ENCODE peak calls at places on chromosomes 13 and 19, in four cellular contexts. Y is K562, X is GM12878, J is H1. F is an unnamed sample.

GRCh38 chr13:83162493-83162892 is 719.8 kb downstream of the SLITRK1 start:
- DNase-seq in Y (peak), X (no peak), J (no peak), F (no peak)

GRCh38 chr13:67118277-67118676 is 111.9 kb downstream of the PCDH9 start:
- DNase-seq in Y (no peak), X (no peak), J (no peak), F (no peak)

GRCh38 chr13:99959538-99960230 is 11.9 kb downstream of the ZIC5 start:
- DNase-seq in Y (no peak), X (no peak), J (no peak), F (no peak)

GRCh38 chr19:4010808-4011110 is 3.2 kb downstream of the PIAS4 start:
- DNase-seq in Y (no peak), X (no peak), J (no peak), F (no peak)

GRCh38 chr19:29845576-29846176 is 33.9 kb downstream of the CCNE1 start:
- DNase-seq in Y (peak), X (no peak), J (no peak), F (no peak)

GRCh38 chr19:19657397-19657783 is 6.1 kb downstream of the ATP13A1 start:
- DNase-seq in Y (no peak), X (no peak), J (no peak), F (no peak)

GRCh38 chr13:27131202-27131623 is 40.4 kb downstream of the USP12 start:
- DNase-seq in Y (peak), X (peak), J (no peak), F (no peak)

GRCh38 chr19:8023371-8023770 is 17.9 kb upstream of the ELAVL1 start:
- DNase-seq in Y (no peak), X (no peak), J (no peak), F (no peak)

GRCh38 chr19:50275577-50276368 is 53.4 kb downstream of the KCNC3 start:
- DNase-seq in Y (no peak), X (no peak), J (no peak), F (peak)

GRCh38 chr13:94710881-94711560 is 1.3 kb downstream of the SOX21 start:
- DNase-seq in Y (peak), X (no peak), J (no peak), F (no peak)

GRCh38 chr19:16416996-16417395 is 54.8 kb downstream of the EPS15L1 start:
- DNase-seq in Y (no peak), X (no peak), J (no peak), F (no peak)

GRCh38 chr13:113124211-113125025 is 1.8 kb downstream of the F10 start:
- DNase-seq in Y (no peak), X (no peak), J (no peak), F (no peak)

GRCh38 chr13:55783841-55784240 is 1356.9 kb upstream of the PRR20A start:
- DNase-seq in Y (no peak), X (no peak), J (no peak), F (no peak)

GRCh38 chr19:52428937-52429336 is at the start of gene ZNF534:
- DNase-seq in Y (peak), X (no peak), J (no peak), F (no peak)

GRCh38 chr13:38566526-38566925 is 120.4 kb upstream of the FREM2 start:
- DNase-seq in Y (no peak), X (no peak), J (no peak), F (no peak)

GRCh38 chr13:46476174-46476573 is 76.8 kb upstream of the LRCH1 start:
- DNase-seq in Y (no peak), X (no peak), J (no peak), F (no peak)

GRCh38 chr13:21060063-21060826 is 1.1 kb downstream of the LATS2 start:
- DNase-seq in Y (no peak), X (no peak), J (no peak), F (no peak)

GRCh38 chr19:39845621-39846175 is 481 bp downstream of the FBL start:
- DNase-seq in Y (peak), X (no peak), J (no peak), F (no peak)

GRCh38 chr19:49333426-49334288 is 1.5 kb upstream of the CD37 start:
- DNase-seq in Y (no peak), X (peak), J (no peak), F (no peak)

GRCh38 chr19:7397687-7398086 is 49.0 kb downstream of the ARHGEF18 start:
- DNase-seq in Y (no peak), X (no peak), J (no peak), F (peak)

GRCh38 chr13:109427148-109427547 is 359.2 kb downstream of the IRS2 start:
- DNase-seq in Y (no peak), X (no peak), J (no peak), F (no peak)

GRCh38 chr13:109425821-109426689 is 360.3 kb downstream of the IRS2 start:
- DNase-seq in Y (no peak), X (no peak), J (no peak), F (no peak)

GRCh38 chr13:109426690-109426990 is 359.7 kb downstream of the IRS2 start:
- DNase-seq in Y (no peak), X (no peak), J (no peak), F (no peak)

GRCh38 chr13:109419896-109420295 is 366.5 kb downstream of the IRS2 start:
- DNase-seq in Y (no peak), X (no peak), J (no peak), F (no peak)

DNA sequence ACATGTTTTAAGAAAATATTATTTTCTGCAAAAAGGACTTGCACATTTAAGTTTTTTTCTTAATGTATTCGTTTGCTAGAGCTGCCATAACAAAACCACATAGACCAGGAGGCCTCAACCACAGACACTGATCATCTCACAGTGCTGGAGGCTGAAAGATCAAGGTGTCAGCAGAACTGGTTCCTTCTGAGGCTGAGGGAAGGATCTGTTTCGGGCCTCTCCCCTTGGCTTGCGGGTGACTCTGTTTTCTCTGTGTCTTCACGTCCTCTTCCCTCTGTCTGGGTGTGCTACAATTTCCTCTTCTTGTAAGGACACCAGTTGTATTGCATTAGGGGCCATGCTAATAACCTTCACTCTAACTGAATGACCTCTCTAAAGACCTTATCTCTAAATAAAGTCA is 364.2 kb downstream of the IRS2 start:
- DNase-seq in Y (no peak), X (no peak), J (no peak), F (no peak)
- TF ChIP-seq CREB1 in Y (no peak), X (no peak), J (no peak), F (no peak)

GRCh38 chr19:35074426-35075201 is 33.1 kb downstream of the HPN start:
- DNase-seq in Y (no peak), X (no peak), J (no peak), F (no peak)
- H3K4me2 ChIP-seq in Y (no peak), X (no peak), J (no peak), F (no peak)

DNA sequence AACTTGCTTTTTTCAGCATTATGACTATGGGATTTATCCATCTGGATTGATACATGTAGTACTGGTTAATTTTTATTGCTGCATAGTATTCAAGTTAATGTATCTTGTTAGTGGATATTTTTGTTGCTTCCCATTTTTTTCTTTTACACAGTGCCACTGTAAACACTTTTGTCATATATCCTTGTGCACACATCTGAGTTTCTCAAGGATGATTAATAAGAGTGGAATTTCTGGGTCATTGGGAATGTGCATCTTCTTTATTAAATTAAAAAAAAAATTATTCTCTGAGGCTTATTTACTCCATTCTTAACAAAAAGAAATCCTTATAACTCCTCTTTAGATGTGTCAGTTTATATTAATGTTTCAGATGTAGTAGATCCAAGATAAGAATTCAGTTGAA is 27.3 kb downstream of the B3GLCT start:
- DNase-seq in Y (no peak), X (no peak), J (no peak), F (no peak)
- TF ChIP-seq CBX5 in Y (no peak), X (no peak), J (no peak), F (no peak)

DNA sequence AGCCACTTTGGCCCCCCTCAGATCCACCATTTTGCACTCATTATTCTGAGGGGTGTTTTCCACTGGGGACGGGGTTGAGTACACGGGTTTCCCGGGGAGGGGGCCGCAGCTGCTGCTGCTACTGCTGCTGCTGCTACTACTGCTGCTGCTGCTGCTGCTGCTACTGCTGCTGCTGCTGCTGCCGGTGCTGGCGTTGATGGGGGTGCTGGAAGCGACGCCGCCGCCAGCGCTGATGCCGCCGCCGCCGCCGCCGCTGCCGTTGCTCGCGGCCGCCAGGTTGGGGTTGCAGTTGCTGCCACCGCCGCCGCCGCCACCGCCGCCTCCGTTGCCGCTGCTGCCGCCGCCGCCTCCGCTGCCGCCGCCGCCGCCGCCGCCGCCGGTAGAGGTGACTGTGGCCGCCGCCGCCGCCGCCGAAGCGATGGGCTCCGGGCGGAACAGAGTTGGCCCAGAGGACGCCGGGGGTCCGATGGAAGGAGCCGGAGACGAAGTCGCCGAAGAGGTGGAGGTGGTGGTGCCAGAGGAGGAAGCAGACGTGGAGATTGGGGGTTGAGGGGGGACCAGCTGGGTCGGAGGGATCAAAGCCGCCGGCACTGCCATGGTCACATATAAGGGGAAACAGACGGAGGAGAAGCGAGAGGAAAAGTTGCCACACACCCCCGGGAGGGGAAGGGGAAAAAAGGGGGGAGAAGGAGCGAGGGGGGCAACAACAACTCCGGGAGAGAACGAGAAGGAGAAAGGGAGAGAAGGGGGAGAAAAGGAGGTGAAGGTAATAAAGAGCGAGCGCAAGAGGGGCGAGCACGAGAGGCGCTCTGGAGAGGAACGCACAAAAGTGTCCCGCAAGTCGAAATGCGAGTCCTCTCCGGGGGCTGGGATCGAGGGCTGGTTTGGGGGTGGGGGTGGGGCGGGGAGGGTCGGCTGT is 572 bp downstream of the DACH1 start:
- DNase-seq in Y (no peak), X (no peak), J (no peak), F (no peak)
- TF ChIP-seq CREB1 in Y (no peak), X (no peak), J (no peak), F (no peak)

DNA sequence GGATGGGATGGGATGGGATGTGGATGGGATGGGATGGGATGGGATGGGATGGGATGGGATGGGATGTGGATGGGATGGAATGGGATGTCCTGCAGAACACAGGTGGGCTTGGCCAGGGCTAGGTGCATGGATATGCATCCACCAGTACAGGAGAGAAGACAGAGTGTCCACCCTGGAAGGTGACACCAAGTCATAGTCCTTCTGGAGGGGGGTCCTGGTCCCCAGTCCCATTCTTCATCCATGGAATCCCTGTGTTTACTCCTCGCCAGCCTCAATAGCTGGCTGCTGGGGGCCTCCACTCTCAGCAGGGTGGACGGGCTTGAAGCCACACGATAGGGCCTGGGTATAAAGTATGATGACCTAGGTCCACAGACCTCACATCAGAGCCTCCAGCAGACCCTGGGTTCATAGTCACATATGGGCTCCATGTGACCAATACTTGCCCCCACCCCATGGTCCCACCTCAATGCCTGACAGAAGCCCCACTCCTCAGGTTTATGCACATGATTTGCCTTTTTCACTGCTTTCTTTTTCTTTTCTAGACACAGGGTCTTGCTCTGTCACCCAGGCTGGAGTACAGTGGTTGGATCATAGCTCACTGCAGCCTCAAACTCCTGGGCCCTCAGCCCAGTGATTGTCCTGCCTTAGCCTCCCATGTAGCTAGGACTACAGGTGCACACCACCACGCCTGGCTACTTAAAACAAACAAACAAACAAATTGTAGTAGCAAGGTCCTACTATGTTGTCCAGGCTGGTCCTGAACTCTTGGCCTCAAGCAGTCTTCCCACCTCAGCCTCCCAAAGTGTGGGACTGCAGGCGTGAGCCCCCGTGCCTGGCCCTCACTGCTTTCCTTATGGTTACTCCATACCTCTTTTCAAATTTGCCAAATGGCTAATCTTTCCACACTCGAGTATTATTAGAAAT is 39.9 kb downstream of the RFX2 start:
- DNase-seq in Y (no peak), X (no peak), J (no peak), F (no peak)
- H3K4me2 ChIP-seq in Y (no peak), X (no peak), J (no peak), F (no peak)

GRCh38 chr13:44969858-44970484 is 19.3 kb downstream of the NUFIP1 start:
- DNase-seq in Y (peak), X (no peak), J (no peak), F (peak)

GRCh38 chr13:44972956-44973581 is 16.2 kb downstream of the NUFIP1 start:
- DNase-seq in Y (peak), X (no peak), J (no peak), F (peak)

GRCh38 chr13:44967656-44968451 is 21.4 kb downstream of the NUFIP1 start:
- DNase-seq in Y (no peak), X (no peak), J (no peak), F (no peak)

GRCh38 chr13:44974056-44974798 is 15.0 kb downstream of the NUFIP1 start:
- DNase-seq in Y (peak), X (peak), J (no peak), F (no peak)

GRCh38 chr13:44971656-44972595 is 17.3 kb downstream of the NUFIP1 start:
- DNase-seq in Y (no peak), X (no peak), J (no peak), F (no peak)
- TF ChIP-seq CBX5 in Y (no peak), X (no peak), J (no peak), F (no peak)

GRCh38 chr19:55113570-55114039 is 3.8 kb downstream of the PPP1R12C start:
- DNase-seq in Y (peak), X (no peak), J (no peak), F (peak)
- TF ChIP-seq CREB1 in Y (no peak), X (no peak), J (no peak), F (no peak)

GRCh38 chr19:15284896-15285295 is 47.4 kb downstream of the BRD4 start:
- DNase-seq in Y (no peak), X (no peak), J (no peak), F (no peak)
- H3K4me2 ChIP-seq in Y (no peak), X (no peak), J (no peak), F (peak)

F was measured in HepG2.